ENCODE peak calls at places on chromosomes 6 and 20, in seven cellular contexts. One of them, this sample, is unnamed.

GRCh38 chr6:135995160-135995898 is 143.8 kb downstream of the PDE7B start:
- DNase-seq in GM06990: no peak
- DNase-seq in Calu3: no peak
- DNase-seq in GM13976: no peak
- DNase-seq in PC-3: peak
- DNase-seq in progenitor cell of endocrine pancreas: no peak
- DNase-seq in astrocyte: peak
- DNase-seq in this sample: no peak

GRCh38 chr20:61436674-61437279 is 184.7 kb downstream of the CDH4 start:
- DNase-seq in GM06990: no peak
- DNase-seq in Calu3: no peak
- DNase-seq in GM13976: no peak
- DNase-seq in PC-3: no peak
- DNase-seq in progenitor cell of endocrine pancreas: peak
- DNase-seq in astrocyte: peak
- DNase-seq in this sample: no peak

GRCh38 chr20:32559753-32560380 is 25.3 kb downstream of the NOL4L start:
- DNase-seq in GM06990: no peak
- DNase-seq in Calu3: no peak
- DNase-seq in GM13976: no peak
- DNase-seq in PC-3: no peak
- DNase-seq in progenitor cell of endocrine pancreas: no peak
- DNase-seq in astrocyte: no peak
- DNase-seq in this sample: peak

GRCh38 chr6:106470316-106470715 is 109.8 kb downstream of the CRYBG1 start:
- DNase-seq in GM06990: no peak
- DNase-seq in Calu3: no peak
- DNase-seq in GM13976: no peak
- DNase-seq in PC-3: no peak
- DNase-seq in progenitor cell of endocrine pancreas: no peak
- DNase-seq in astrocyte: no peak
- DNase-seq in this sample: no peak

GRCh38 chr6:90574610-90575009 is 12.3 kb downstream of the MAP3K7 start:
- DNase-seq in GM06990: no peak
- DNase-seq in Calu3: no peak
- DNase-seq in GM13976: no peak
- DNase-seq in PC-3: peak
- DNase-seq in progenitor cell of endocrine pancreas: no peak
- DNase-seq in astrocyte: peak
- DNase-seq in this sample: no peak

GRCh38 chr20:61817061-61817460 is 248.6 kb downstream of the TAF4 start:
- DNase-seq in GM06990: no peak
- DNase-seq in Calu3: no peak
- DNase-seq in GM13976: no peak
- DNase-seq in PC-3: no peak
- DNase-seq in progenitor cell of endocrine pancreas: no peak
- DNase-seq in astrocyte: no peak
- DNase-seq in this sample: peak

GRCh38 chr6:68240731-68241130 is 394.4 kb upstream of the ADGRB3 start:
- DNase-seq in GM06990: no peak
- DNase-seq in Calu3: no peak
- DNase-seq in GM13976: no peak
- DNase-seq in PC-3: no peak
- DNase-seq in progenitor cell of endocrine pancreas: no peak
- DNase-seq in astrocyte: peak
- DNase-seq in this sample: no peak

GRCh38 chr6:25447570-25447929 is 168.4 kb downstream of the CARMIL1 start:
- DNase-seq in GM06990: no peak
- DNase-seq in Calu3: no peak
- DNase-seq in GM13976: peak
- DNase-seq in PC-3: no peak
- DNase-seq in progenitor cell of endocrine pancreas: no peak
- DNase-seq in astrocyte: no peak
- DNase-seq in this sample: no peak

GRCh38 chr6:136790411-136791295 is 1.6 kb downstream of the MAP3K5 start:
- DNase-seq in GM06990: no peak
- DNase-seq in Calu3: no peak
- DNase-seq in GM13976: no peak
- DNase-seq in PC-3: no peak
- DNase-seq in progenitor cell of endocrine pancreas: no peak
- DNase-seq in astrocyte: no peak
- DNase-seq in this sample: no peak

GRCh38 chr6:15392182-15392581 is 146.3 kb downstream of the JARID2 start:
- DNase-seq in GM06990: no peak
- DNase-seq in Calu3: no peak
- DNase-seq in GM13976: no peak
- DNase-seq in PC-3: no peak
- DNase-seq in progenitor cell of endocrine pancreas: no peak
- DNase-seq in astrocyte: no peak
- DNase-seq in this sample: no peak

GRCh38 chr6:113564401-113565161 is 292.6 kb upstream of the MARCKS start:
- DNase-seq in GM06990: peak
- DNase-seq in Calu3: no peak
- DNase-seq in GM13976: no peak
- DNase-seq in PC-3: no peak
- DNase-seq in progenitor cell of endocrine pancreas: peak
- DNase-seq in astrocyte: peak
- DNase-seq in this sample: peak

GRCh38 chr20:37453836-37454235 is 67.2 kb upstream of the NNAT start:
- DNase-seq in GM06990: no peak
- DNase-seq in Calu3: no peak
- DNase-seq in GM13976: no peak
- DNase-seq in PC-3: no peak
- DNase-seq in progenitor cell of endocrine pancreas: no peak
- DNase-seq in astrocyte: no peak
- DNase-seq in this sample: no peak

GRCh38 chr20:9503530-9504251 is 10.7 kb upstream of the LAMP5 start:
- DNase-seq in GM06990: no peak
- DNase-seq in Calu3: no peak
- DNase-seq in GM13976: no peak
- DNase-seq in PC-3: no peak
- DNase-seq in progenitor cell of endocrine pancreas: no peak
- DNase-seq in astrocyte: peak
- DNase-seq in this sample: peak
- TF ChIP-seq CTCF in GM06990: peak
- TF ChIP-seq CTCF in Calu3: no peak
- TF ChIP-seq CTCF in GM13976: no peak
- TF ChIP-seq CTCF in PC-3: peak
- TF ChIP-seq CTCF in progenitor cell of endocrine pancreas: no peak
- TF ChIP-seq CTCF in astrocyte: no peak
- TF ChIP-seq CTCF in this sample: no peak

DNA sequence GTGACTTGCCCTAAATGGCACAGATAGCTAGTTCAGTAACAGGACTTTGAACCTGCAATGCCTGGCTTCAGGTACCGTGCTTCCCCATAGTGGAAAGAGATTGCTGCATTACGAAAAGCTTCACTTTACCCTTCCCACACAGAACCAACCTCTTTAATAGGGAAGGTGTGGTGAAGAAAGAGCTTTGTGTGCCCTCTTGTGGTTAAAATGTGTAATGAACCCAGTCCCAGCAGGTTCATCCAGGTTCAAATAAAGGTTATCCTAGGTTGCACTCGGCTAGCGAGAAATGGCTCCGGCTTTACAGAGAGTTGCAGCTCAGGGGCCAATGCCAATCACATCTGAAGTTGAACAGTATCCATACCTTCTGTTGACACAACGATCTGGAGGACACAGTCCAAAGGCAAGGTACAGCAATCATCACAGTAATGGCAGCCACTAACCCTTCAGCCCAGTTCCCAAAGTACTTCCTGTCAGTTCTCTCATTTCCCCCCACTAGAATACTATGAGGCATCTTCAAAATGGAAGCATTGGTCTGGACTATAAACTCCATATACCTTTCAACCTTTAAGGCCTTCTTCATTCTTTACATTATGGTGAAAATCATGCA is 3.0 kb downstream of the DEFB115 start:
- DNase-seq in GM06990: no peak
- DNase-seq in Calu3: peak
- DNase-seq in GM13976: no peak
- DNase-seq in PC-3: peak
- DNase-seq in progenitor cell of endocrine pancreas: no peak
- DNase-seq in astrocyte: no peak
- DNase-seq in this sample: no peak
- TF ChIP-seq CTCF in GM06990: peak
- TF ChIP-seq CTCF in Calu3: peak
- TF ChIP-seq CTCF in GM13976: peak
- TF ChIP-seq CTCF in PC-3: peak
- TF ChIP-seq CTCF in progenitor cell of endocrine pancreas: peak
- TF ChIP-seq CTCF in astrocyte: peak
- TF ChIP-seq CTCF in this sample: peak

DNA sequence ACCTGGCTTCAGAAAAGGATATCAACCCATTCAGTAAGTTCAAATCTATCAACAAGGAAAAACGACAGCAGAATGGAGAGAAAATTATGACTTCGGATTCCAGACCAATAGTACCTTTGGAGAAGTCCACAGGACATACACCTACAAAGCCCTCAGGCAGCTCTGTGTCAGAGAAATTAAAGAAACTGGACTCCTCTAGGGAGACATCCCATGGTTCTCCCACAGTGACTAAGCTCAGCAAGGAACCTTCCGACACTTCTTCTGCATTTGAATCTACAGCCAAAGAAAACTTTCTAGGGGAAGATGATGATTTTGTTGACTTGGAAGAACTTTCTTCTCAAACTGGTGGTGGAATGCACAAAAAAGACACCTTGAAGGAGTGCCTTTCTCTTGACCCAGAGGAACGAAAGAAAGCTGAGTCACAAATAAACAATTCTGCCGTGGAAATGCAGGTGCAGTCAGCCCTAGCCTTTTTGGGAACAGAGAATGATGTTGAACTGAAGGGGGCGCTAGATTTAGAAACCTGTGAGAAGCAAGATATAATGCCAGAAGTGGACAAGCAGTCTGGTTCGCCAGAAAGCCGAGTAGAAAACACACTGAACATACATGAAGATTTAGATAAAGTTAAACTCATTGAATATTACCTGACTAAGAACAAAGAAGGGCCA is 67.4 kb upstream of the HINT3 start:
- DNase-seq in GM06990: no peak
- DNase-seq in Calu3: peak
- DNase-seq in GM13976: peak
- DNase-seq in PC-3: peak
- DNase-seq in progenitor cell of endocrine pancreas: no peak
- DNase-seq in astrocyte: peak
- DNase-seq in this sample: no peak
- TF ChIP-seq CTCF in GM06990: peak
- TF ChIP-seq CTCF in Calu3: peak
- TF ChIP-seq CTCF in GM13976: peak
- TF ChIP-seq CTCF in PC-3: peak
- TF ChIP-seq CTCF in progenitor cell of endocrine pancreas: peak
- TF ChIP-seq CTCF in astrocyte: peak
- TF ChIP-seq CTCF in this sample: peak

GRCh38 chr20:45427236-45428149 is 11.6 kb downstream of the PIGT start:
- DNase-seq in GM06990: no peak
- DNase-seq in Calu3: no peak
- DNase-seq in GM13976: no peak
- DNase-seq in PC-3: no peak
- DNase-seq in progenitor cell of endocrine pancreas: no peak
- DNase-seq in astrocyte: no peak
- DNase-seq in this sample: no peak
- TF ChIP-seq CTCF in GM06990: no peak
- TF ChIP-seq CTCF in Calu3: no peak
- TF ChIP-seq CTCF in GM13976: no peak
- TF ChIP-seq CTCF in PC-3: no peak
- TF ChIP-seq CTCF in progenitor cell of endocrine pancreas: no peak
- TF ChIP-seq CTCF in astrocyte: no peak
- TF ChIP-seq CTCF in this sample: no peak

DNA sequence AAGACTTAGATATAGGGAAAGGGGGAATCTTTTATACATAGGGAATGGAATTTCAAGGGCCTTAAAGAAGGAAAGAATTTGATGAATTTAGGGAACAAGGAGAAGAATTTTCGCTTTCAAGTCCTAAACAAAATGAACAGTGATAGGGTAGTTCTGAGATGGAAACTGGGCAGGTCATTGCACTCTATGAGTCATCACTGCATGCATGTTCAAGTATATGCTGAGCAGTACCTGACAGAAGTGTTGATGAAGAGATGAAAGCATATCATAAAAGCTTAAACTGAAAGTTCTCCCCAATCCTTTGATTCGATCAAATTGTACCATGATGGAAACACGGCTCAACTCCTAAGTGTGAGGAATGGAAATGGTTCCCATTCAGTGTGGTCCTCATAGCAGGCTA is 271.0 kb downstream of the TSHZ2 start:
- DNase-seq in GM06990: no peak
- DNase-seq in Calu3: no peak
- DNase-seq in GM13976: no peak
- DNase-seq in PC-3: no peak
- DNase-seq in progenitor cell of endocrine pancreas: no peak
- DNase-seq in astrocyte: no peak
- DNase-seq in this sample: no peak
- TF ChIP-seq CTCF in GM06990: no peak
- TF ChIP-seq CTCF in Calu3: no peak
- TF ChIP-seq CTCF in GM13976: no peak
- TF ChIP-seq CTCF in PC-3: no peak
- TF ChIP-seq CTCF in progenitor cell of endocrine pancreas: no peak
- TF ChIP-seq CTCF in astrocyte: no peak
- TF ChIP-seq CTCF in this sample: no peak

GRCh38 chr20:58628491-58629212 is 22.4 kb upstream of the STX16 start:
- DNase-seq in GM06990: no peak
- DNase-seq in Calu3: no peak
- DNase-seq in GM13976: no peak
- DNase-seq in PC-3: no peak
- DNase-seq in progenitor cell of endocrine pancreas: no peak
- DNase-seq in astrocyte: no peak
- DNase-seq in this sample: no peak
- TF ChIP-seq CTCF in GM06990: no peak
- TF ChIP-seq CTCF in Calu3: no peak
- TF ChIP-seq CTCF in GM13976: no peak
- TF ChIP-seq CTCF in PC-3: no peak
- TF ChIP-seq CTCF in progenitor cell of endocrine pancreas: no peak
- TF ChIP-seq CTCF in astrocyte: no peak
- TF ChIP-seq CTCF in this sample: no peak

DNA sequence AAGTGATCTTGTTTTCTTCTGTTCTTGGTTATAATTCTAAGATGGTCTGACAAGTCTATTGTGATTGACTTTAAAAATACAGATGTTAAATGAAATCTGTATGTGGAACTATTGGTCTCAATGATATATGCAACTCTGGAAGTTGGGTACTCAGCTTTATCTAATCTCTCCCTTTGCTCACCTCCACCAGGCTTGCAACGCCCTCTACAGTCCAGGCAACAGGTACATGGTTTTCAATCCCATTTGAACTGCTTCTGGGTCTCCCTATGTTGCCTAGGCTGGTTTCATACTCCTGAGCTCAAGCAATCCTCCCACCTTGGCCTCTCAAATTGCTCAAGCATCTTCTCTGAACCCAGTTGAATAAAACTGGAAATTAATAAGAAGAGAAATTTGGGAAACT is 25.6 kb upstream of the HLA-DQB1 start:
- DNase-seq in GM06990: no peak
- DNase-seq in Calu3: peak
- DNase-seq in GM13976: peak
- DNase-seq in PC-3: peak
- DNase-seq in progenitor cell of endocrine pancreas: no peak
- DNase-seq in astrocyte: no peak
- DNase-seq in this sample: peak
- TF ChIP-seq CTCF in GM06990: peak
- TF ChIP-seq CTCF in Calu3: peak
- TF ChIP-seq CTCF in GM13976: peak
- TF ChIP-seq CTCF in PC-3: peak
- TF ChIP-seq CTCF in progenitor cell of endocrine pancreas: peak
- TF ChIP-seq CTCF in astrocyte: no peak
- TF ChIP-seq CTCF in this sample: no peak

GRCh38 chr20:45308078-45308778 is at the start of gene MATN4:
- DNase-seq in GM06990: no peak
- DNase-seq in Calu3: peak
- DNase-seq in GM13976: no peak
- DNase-seq in PC-3: no peak
- DNase-seq in progenitor cell of endocrine pancreas: no peak
- DNase-seq in astrocyte: no peak
- DNase-seq in this sample: no peak
- TF ChIP-seq CTCF in GM06990: no peak
- TF ChIP-seq CTCF in Calu3: no peak
- TF ChIP-seq CTCF in GM13976: no peak
- TF ChIP-seq CTCF in PC-3: no peak
- TF ChIP-seq CTCF in progenitor cell of endocrine pancreas: no peak
- TF ChIP-seq CTCF in astrocyte: no peak
- TF ChIP-seq CTCF in this sample: no peak

This sample was measured in glutamatergic neuron.